ENCODE peak calls at places on chromosomes 2 and 18, in six cellular contexts. W is NCI-H1092; F is activated CD4-positive, alpha-beta T cell treated with anti-CD3 and anti-CD28 coated beads for 36 hours; X is sigmoid colon; Z is activated effector memory CD4-positive, alpha-beta T cell treated with anti-CD3 and anti-CD28 coated beads, Interleukin-2, amount 50 U/mL, for 16 hours; L is A172. I is an unnamed sample.

GRCh38 chr2:18473241-18473841 is 87.1 kb downstream of the RDH14 start:
- DNase-seq in W (no peak), F (no peak), X (peak), Z (no peak), L (peak), I (no peak)

GRCh38 chr2:148519013-148519412 is 125.5 kb upstream of the EPC2 start:
- DNase-seq in W (peak), F (no peak), X (no peak), Z (no peak), L (no peak), I (no peak)

GRCh38 chr18:60684843-60685513 is 312.4 kb upstream of the MC4R start:
- DNase-seq in W (no peak), F (no peak), X (no peak), Z (no peak), L (peak), I (no peak)

GRCh38 chr2:145108385-145108784 is 588.5 kb upstream of the ZEB2 start:
- DNase-seq in W (no peak), F (no peak), X (no peak), Z (no peak), L (no peak), I (no peak)

GRCh38 chr2:174121178-174121577 is 127.2 kb downstream of the OLA1 start:
- DNase-seq in W (no peak), F (no peak), X (no peak), Z (no peak), L (no peak), I (no peak)

GRCh38 chr2:25331686-25332365 is 9.9 kb downstream of the DNMT3A start:
- DNase-seq in W (no peak), F (peak), X (no peak), Z (peak), L (no peak), I (no peak)

GRCh38 chr2:113103958-113104627 is 23.3 kb upstream of the IL1RN start:
- DNase-seq in W (no peak), F (peak), X (no peak), Z (peak), L (no peak), I (no peak)

GRCh38 chr2:155815851-155816250 is 516.7 kb downstream of the NR4A2 start:
- DNase-seq in W (no peak), F (peak), X (no peak), Z (no peak), L (peak), I (peak)

GRCh38 chr2:215236131-215236530 is 75.7 kb upstream of the ATIC start:
- DNase-seq in W (no peak), F (no peak), X (no peak), Z (no peak), L (no peak), I (no peak)

GRCh38 chr2:98391581-98392270 is 45.5 kb downstream of the CNGA3 start:
- DNase-seq in W (no peak), F (no peak), X (no peak), Z (peak), L (no peak), I (no peak)

GRCh38 chr18:69239849-69240248 is 160.8 kb upstream of the DOK6 start:
- DNase-seq in W (no peak), F (no peak), X (no peak), Z (no peak), L (no peak), I (no peak)

GRCh38 chr2:32422133-32422532 is 65.3 kb downstream of the BIRC6 start:
- DNase-seq in W (no peak), F (no peak), X (no peak), Z (no peak), L (no peak), I (no peak)

GRCh38 chr2:181656450-181657261 is at the start of gene CERKL:
- DNase-seq in W (no peak), F (peak), X (no peak), Z (no peak), L (peak), I (no peak)

GRCh38 chr2:182668671-182669070 is 47.4 kb upstream of the DNAJC10 start:
- DNase-seq in W (peak), F (no peak), X (no peak), Z (no peak), L (peak), I (no peak)

GRCh38 chr2:207055254-207055653 is 110.5 kb downstream of the KLF7 start:
- DNase-seq in W (no peak), F (no peak), X (no peak), Z (no peak), L (no peak), I (no peak)

GRCh38 chr2:241795021-241795999 is 13.7 kb upstream of the NEU4 start:
- DNase-seq in W (no peak), F (no peak), X (no peak), Z (peak), L (no peak), I (no peak)

GRCh38 chr2:212488611-212489010 is 50.0 kb downstream of the ERBB4 start:
- DNase-seq in W (no peak), F (no peak), X (no peak), Z (no peak), L (no peak), I (no peak)

GRCh38 chr2:128489580-128490273 is 171.1 kb upstream of the HS6ST1 start:
- DNase-seq in W (no peak), F (no peak), X (no peak), Z (peak), L (no peak), I (no peak)

GRCh38 chr18:50194623-50195532 is at the start of gene MYO5B:
- DNase-seq in W (peak), F (peak), X (no peak), Z (peak), L (no peak), I (no peak)

GRCh38 chr2:222353998-222354397 is 55.2 kb upstream of the PAX3 start:
- DNase-seq in W (no peak), F (no peak), X (no peak), Z (no peak), L (no peak), I (no peak)

GRCh38 chr18:51235011-51235789 is 37.7 kb upstream of the MEX3C start:
- DNase-seq in W (no peak), F (peak), X (no peak), Z (no peak), L (peak), I (no peak)

GRCh38 chr2:113160962-113161361 is 12.8 kb upstream of the PSD4 start:
- DNase-seq in W (no peak), F (no peak), X (no peak), Z (no peak), L (no peak), I (no peak)

GRCh38 chr2:12965540-12966269 is 249.0 kb downstream of the TRIB2 start:
- DNase-seq in W (no peak), F (no peak), X (no peak), Z (no peak), L (peak), I (peak)

GRCh38 chr2:195486987-195487644 is 169.9 kb upstream of the SLC39A10 start:
- DNase-seq in W (no peak), F (peak), X (no peak), Z (no peak), L (peak), I (peak)

GRCh38 chr18:9175115-9175514 is 38.5 kb downstream of the ANKRD12 start:
- DNase-seq in W (no peak), F (no peak), X (no peak), Z (no peak), L (no peak), I (no peak)

GRCh38 chr2:135182190-135182589 is 130.1 kb downstream of the RAB3GAP1 start:
- DNase-seq in W (no peak), F (no peak), X (no peak), Z (no peak), L (no peak), I (no peak)

GRCh38 chr18:35949903-35950627 is 22.4 kb upstream of the RMP24 start:
- DNase-seq in W (peak), F (peak), X (peak), Z (peak), L (peak), I (peak)

GRCh38 chr18:62572456-62572855 is 49.6 kb downstream of the ZCCHC2 start:
- DNase-seq in W (no peak), F (no peak), X (no peak), Z (no peak), L (no peak), I (no peak)

GRCh38 chr2:97005353-97005752 is 19.0 kb upstream of the FAM178B start:
- DNase-seq in W (no peak), F (no peak), X (no peak), Z (no peak), L (peak), I (no peak)

GRCh38 chr18:31042391-31043181 is at the start of gene DSC3:
- DNase-seq in W (no peak), F (peak), X (no peak), Z (no peak), L (no peak), I (no peak)

GRCh38 chr2:149612122-149612521 is 24.5 kb upstream of the MMADHC start:
- DNase-seq in W (no peak), F (no peak), X (no peak), Z (no peak), L (no peak), I (peak)

GRCh38 chr2:78646533-78646932 is 379.0 kb upstream of the REG3G start:
- DNase-seq in W (no peak), F (no peak), X (no peak), Z (no peak), L (no peak), I (no peak)

GRCh38 chr18:32803571-32803970 is 30.7 kb upstream of the KLHL14 start:
- DNase-seq in W (no peak), F (no peak), X (no peak), Z (no peak), L (no peak), I (peak)

GRCh38 chr2:239704737-239705136 is 303.9 kb upstream of the HDAC4 start:
- DNase-seq in W (no peak), F (no peak), X (no peak), Z (no peak), L (no peak), I (no peak)

GRCh38 chr18:6370886-6371635 is 43.6 kb downstream of the L3MBTL4 start:
- DNase-seq in W (peak), F (no peak), X (no peak), Z (no peak), L (no peak), I (no peak)

GRCh38 chr2:233381013-233381995 is 27.0 kb downstream of the DGKD start:
- DNase-seq in W (no peak), F (no peak), X (no peak), Z (no peak), L (no peak), I (no peak)

GRCh38 chr2:112794841-112795240 is 10.5 kb upstream of the IL1A start:
- DNase-seq in W (no peak), F (no peak), X (no peak), Z (no peak), L (no peak), I (no peak)

GRCh38 chr18:76426738-76427305 is 68.2 kb downstream of the ZNF516 start:
- DNase-seq in W (no peak), F (peak), X (peak), Z (peak), L (no peak), I (no peak)